ENCODE peak calls at places on chromosomes 2 and 18, in nine cellular contexts. S is IMR-90, L is GM12878, D is transverse colon, F is breast epithelium, V is testis, T is HepG2, X is tibial nerve, Z is A549. J is an unnamed sample.

GRCh38 chr18:51621103-51621969 is 423.9 kb upstream of the MEX3C start:
- DNase-seq in Z (peak), X (peak), T (peak), L (peak), F (peak), D (peak), S (no peak), V (peak), J (peak)

GRCh38 chr2:200810252-200810650 is 1.5 kb upstream of the BZW1 start:
- DNase-seq in Z (peak), S (peak), X (peak), F (no peak), T (peak), V (no peak), L (no peak), D (no peak), J (peak)

GRCh38 chr2:83196225-83196624 is 1262.9 kb downstream of the SUCLG1 start:
- DNase-seq in D (no peak), V (no peak), T (peak), Z (no peak), F (no peak), X (no peak), L (no peak), S (peak), J (no peak)

GRCh38 chr2:54106631-54107454 is 8.6 kb upstream of the ACYP2 start:
- DNase-seq in S (peak), Z (peak), X (peak), V (peak), L (no peak), T (peak), D (peak), F (no peak), J (peak)

GRCh38 chr2:20198001-20198400 is 26.9 kb downstream of the SDC1 start:
- DNase-seq in F (no peak), X (no peak), Z (no peak), L (no peak), S (no peak), T (no peak), V (no peak), D (peak), J (no peak)

GRCh38 chr18:44695503-44695902 is 14.8 kb downstream of the SETBP1 start:
- DNase-seq in Z (no peak), S (no peak), V (no peak), F (no peak), X (no peak), T (no peak), D (no peak), L (no peak), J (no peak)

GRCh38 chr2:104521247-104521646 is 332.7 kb upstream of the POU3F3 start:
- DNase-seq in S (no peak), L (no peak), D (no peak), T (peak), V (no peak), X (no peak), F (no peak), Z (no peak), J (no peak)

GRCh38 chr18:58135170-58135569 is 91.1 kb downstream of the NEDD4L start:
- DNase-seq in X (no peak), T (peak), L (peak), F (no peak), D (peak), S (peak), Z (no peak), V (no peak), J (no peak)

GRCh38 chr18:79965119-79965902 is 868 bp downstream of the HSBP1L1 start:
- DNase-seq in Z (peak), V (no peak), S (peak), X (no peak), D (peak), F (no peak), T (peak), L (no peak), J (peak)

GRCh38 chr18:57027190-57027708 is 119.6 kb upstream of the BOD1L2 start:
- DNase-seq in X (no peak), L (no peak), T (no peak), Z (no peak), F (no peak), V (no peak), D (no peak), S (no peak), J (no peak)

GRCh38 chr2:239819974-239820555 is 205.1 kb downstream of the NDUFA10 start:
- DNase-seq in V (peak), X (no peak), F (peak), S (no peak), Z (no peak), D (no peak), T (no peak), L (no peak), J (peak)

GRCh38 chr2:28166956-28167355 is 225.7 kb upstream of the FOSL2 start:
- DNase-seq in X (no peak), Z (peak), D (no peak), V (no peak), L (no peak), F (no peak), T (no peak), S (peak), J (no peak)

GRCh38 chr2:231423176-231423575 is 27.7 kb downstream of the B3GNT7 start:
- DNase-seq in S (no peak), X (no peak), L (no peak), V (no peak), Z (no peak), T (no peak), F (no peak), D (no peak), J (no peak)

GRCh38 chr2:238790126-238790820 is 57.6 kb upstream of the TWIST2 start:
- DNase-seq in D (no peak), T (no peak), V (no peak), S (no peak), Z (no peak), F (no peak), L (no peak), X (no peak), J (no peak)

GRCh38 chr18:46332956-46333355 is 228.8 kb downstream of the HAUS1 start:
- DNase-seq in V (peak), Z (no peak), X (no peak), S (no peak), D (no peak), F (no peak), T (no peak), L (no peak), J (no peak)

GRCh38 chr2:127721978-127722355 is 20.7 kb downstream of the SFT2D3 start:
- DNase-seq in T (no peak), S (peak), V (no peak), L (no peak), F (no peak), Z (no peak), X (no peak), D (no peak), J (no peak)

GRCh38 chr2:46082531-46083485 is 214.4 kb upstream of the EPAS1 start:
- DNase-seq in L (no peak), D (peak), F (no peak), S (peak), X (no peak), Z (no peak), T (no peak), V (no peak), J (peak)

GRCh38 chr2:60614319-60614718 is 60.9 kb upstream of the BCL11A start:
- DNase-seq in T (no peak), S (no peak), D (no peak), V (no peak), F (no peak), L (no peak), X (no peak), Z (no peak), J (no peak)

GRCh38 chr2:172270278-172271079 is 156.9 kb upstream of the ITGA6 start:
- DNase-seq in L (no peak), F (no peak), V (no peak), D (peak), Z (no peak), T (peak), S (peak), X (no peak), J (no peak)

GRCh38 chr2:32852821-32853220 is 93.9 kb upstream of the LTBP1 start:
- DNase-seq in X (no peak), Z (no peak), D (no peak), S (no peak), V (no peak), L (no peak), F (no peak), T (no peak), J (no peak)

GRCh38 chr2:28347596-28347995 is 45.1 kb upstream of the FOSL2 start:
- DNase-seq in F (no peak), X (no peak), D (no peak), L (no peak), S (no peak), T (no peak), Z (no peak), V (no peak), J (no peak)

GRCh38 chr2:102033028-102033749 is 41.4 kb downstream of the IL1R2 start:
- DNase-seq in X (peak), S (peak), F (peak), Z (no peak), T (peak), D (peak), V (peak), L (peak), J (peak)

GRCh38 chr2:187549951-187550555 is 4.2 kb downstream of the TFPI start:
- DNase-seq in L (no peak), F (no peak), T (peak), S (no peak), V (no peak), X (no peak), D (no peak), Z (no peak), J (no peak)

GRCh38 chr18:74778191-74778847 is 180.6 kb downstream of the ZNF407 start:
- DNase-seq in F (no peak), D (no peak), X (no peak), T (no peak), Z (no peak), S (peak), L (no peak), V (no peak), J (no peak)

GRCh38 chr2:99101697-99102096 is 39.8 kb upstream of the C2orf15 start:
- DNase-seq in D (no peak), F (no peak), X (no peak), Z (no peak), S (peak), T (peak), V (no peak), L (no peak), J (no peak)

GRCh38 chr2:21773168-21773567 is 649.4 kb downstream of the TDRD15 start:
- DNase-seq in T (no peak), L (no peak), D (no peak), S (peak), X (no peak), Z (no peak), V (no peak), F (no peak), J (no peak)

GRCh38 chr2:144452169-144453038 is 67.5 kb downstream of the ZEB2 start:
- DNase-seq in S (peak), X (no peak), Z (peak), F (no peak), T (no peak), L (no peak), D (no peak), V (peak), J (no peak)

GRCh38 chr2:200319587-200320337 is 13.3 kb downstream of the SPATS2L start:
- DNase-seq in L (no peak), F (no peak), V (no peak), X (no peak), T (peak), D (no peak), Z (peak), S (peak), J (no peak)

GRCh38 chr2:180983468-180984388 is 3.3 kb downstream of the UBE2E3 start:
- DNase-seq in L (no peak), D (peak), T (peak), Z (peak), F (no peak), X (no peak), S (peak), V (peak), J (peak)

GRCh38 chr2:205610437-205610836 is 71.9 kb upstream of the NRP2 start:
- DNase-seq in X (no peak), Z (no peak), S (peak), V (no peak), F (no peak), T (no peak), L (no peak), D (no peak), J (no peak)

GRCh38 chr2:63580651-63581050 is 7.6 kb downstream of the WDPCP start:
- DNase-seq in V (no peak), L (no peak), D (no peak), Z (no peak), X (no peak), S (no peak), T (no peak), F (no peak), J (no peak)

GRCh38 chr18:3651266-3651665 is 201.3 kb downstream of the TGIF1 start:
- DNase-seq in L (no peak), S (no peak), X (no peak), F (no peak), Z (no peak), T (no peak), V (no peak), D (no peak), J (no peak)

GRCh38 chr2:182098648-182099047 is 113.0 kb downstream of the PPP1R1C start:
- DNase-seq in D (no peak), L (no peak), Z (no peak), X (no peak), S (no peak), V (no peak), T (no peak), F (no peak), J (no peak)

GRCh38 chr2:152050345-152050744 is 48.5 kb downstream of the CACNB4 start:
- DNase-seq in D (no peak), V (no peak), Z (no peak), T (no peak), X (no peak), S (no peak), F (no peak), L (no peak), J (no peak)

GRCh38 chr18:12017079-12017478 is 35.8 kb downstream of the IMPA2 start:
- DNase-seq in L (no peak), Z (no peak), S (no peak), X (no peak), V (no peak), T (no peak), D (no peak), F (no peak), J (no peak)

GRCh38 chr2:37917281-37918228 is 7.5 kb upstream of the RMDN2 start:
- DNase-seq in D (no peak), T (no peak), Z (no peak), X (no peak), S (no peak), F (no peak), L (no peak), V (no peak), J (no peak)

GRCh38 chr2:132676999-132677398 is 7.0 kb upstream of the LYPD1 start:
- DNase-seq in V (no peak), F (no peak), L (no peak), Z (no peak), S (no peak), X (no peak), D (no peak), T (no peak), J (no peak)

GRCh38 chr2:119402645-119403560 is 28.8 kb upstream of the TMEM37 start:
- DNase-seq in V (no peak), S (no peak), X (no peak), L (no peak), T (no peak), Z (no peak), D (peak), F (no peak), J (no peak)

GRCh38 chr2:74474899-74475298 is 2.4 kb upstream of the MRPL53 start:
- DNase-seq in V (no peak), S (no peak), D (no peak), T (no peak), L (no peak), F (no peak), X (no peak), Z (no peak), J (no peak)

GRCh38 chr2:8209494-8209893 is 472.4 kb upstream of the ID2 start:
- DNase-seq in S (no peak), Z (no peak), X (no peak), T (no peak), L (no peak), D (no peak), V (no peak), F (no peak), J (no peak)

GRCh38 chr2:8212239-8212638 is 469.6 kb upstream of the ID2 start:
- DNase-seq in T (no peak), V (no peak), Z (no peak), X (no peak), D (peak), S (no peak), L (no peak), F (no peak), J (no peak)

GRCh38 chr2:8215159-8215863 is 466.5 kb upstream of the ID2 start:
- DNase-seq in T (no peak), X (no peak), Z (no peak), F (no peak), L (no peak), D (no peak), V (no peak), S (no peak), J (no peak)

GRCh38 chr2:8214221-8214620 is 467.6 kb upstream of the ID2 start:
- DNase-seq in S (peak), T (no peak), L (no peak), F (no peak), D (no peak), Z (no peak), X (no peak), V (no peak), J (no peak)

DNA sequence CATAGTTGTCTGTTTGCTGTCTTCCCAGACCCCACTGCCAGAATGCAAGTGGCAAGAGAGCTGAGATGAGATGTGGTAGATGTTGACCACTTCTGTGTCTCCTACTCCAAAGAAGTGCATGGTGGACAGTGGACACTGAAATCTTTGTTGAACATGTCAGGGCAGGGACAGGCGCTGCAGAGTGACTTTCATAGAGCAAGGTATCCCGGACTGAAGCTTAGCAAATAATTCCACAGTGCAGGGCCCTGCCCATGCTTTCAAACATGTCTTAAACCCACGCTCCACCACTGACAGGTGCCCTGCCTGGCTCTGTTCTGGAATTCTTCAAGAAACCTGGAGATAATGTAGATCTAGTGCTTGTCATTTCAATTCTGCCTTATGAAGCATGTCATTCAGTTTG is 470.5 kb upstream of the ID2 start:
- DNase-seq in S (no peak), L (no peak), V (no peak), Z (no peak), T (peak), X (no peak), F (no peak), D (no peak), J (no peak)
- H3K4me3 ChIP-seq in S (no peak), L (no peak), V (no peak), Z (no peak), T (no peak), X (no peak), F (no peak), D (no peak), J (no peak)

DNA sequence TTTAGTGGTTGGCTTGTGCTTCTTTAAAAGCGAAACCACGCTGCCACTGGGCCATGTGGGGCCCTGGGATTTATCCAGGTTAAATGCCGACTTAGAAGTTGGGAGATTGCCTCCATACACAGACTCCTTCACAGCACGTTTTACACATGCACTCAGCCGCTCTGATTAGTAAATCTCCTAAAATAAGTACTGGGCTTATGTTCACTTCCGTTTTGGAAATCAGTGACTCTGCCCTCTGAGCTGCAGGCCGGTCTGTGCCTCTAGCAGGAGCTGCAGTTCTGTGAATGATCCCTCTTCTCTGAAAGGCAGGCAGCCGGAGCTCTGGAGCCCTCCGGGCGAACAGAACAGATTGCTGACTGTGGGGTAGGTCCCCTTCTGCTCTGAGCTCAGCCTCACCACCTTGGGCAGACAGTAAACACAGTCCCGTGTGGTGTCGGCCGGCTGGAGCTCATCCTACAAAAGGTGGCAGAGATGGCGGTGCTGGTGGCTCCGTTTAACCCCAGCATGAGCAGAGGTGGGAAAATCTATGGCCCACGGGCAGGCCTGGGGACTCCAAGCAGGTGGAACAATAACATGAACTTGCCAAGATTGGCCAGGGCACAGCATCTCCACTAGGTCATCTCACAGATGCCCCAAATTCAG is 9.8 kb upstream of the RAB17 start:
- DNase-seq in D (no peak), V (peak), F (no peak), T (peak), L (no peak), X (peak), Z (no peak), S (peak), J (peak)
- TF ChIP-seq POLR2A in D (no peak), V (no peak), F (no peak), T (peak), L (no peak), X (no peak), Z (no peak), S (no peak), J (no peak)

GRCh38 chr2:185628985-185629384 is 109.6 kb upstream of the FSIP2 start:
- DNase-seq in X (no peak), Z (no peak), D (peak), F (no peak), T (peak), V (peak), S (no peak), L (no peak), J (peak)
- TF ChIP-seq CTCF in X (no peak), Z (no peak), D (peak), F (no peak), T (peak), V (no peak), S (no peak), L (peak), J (no peak)

DNA sequence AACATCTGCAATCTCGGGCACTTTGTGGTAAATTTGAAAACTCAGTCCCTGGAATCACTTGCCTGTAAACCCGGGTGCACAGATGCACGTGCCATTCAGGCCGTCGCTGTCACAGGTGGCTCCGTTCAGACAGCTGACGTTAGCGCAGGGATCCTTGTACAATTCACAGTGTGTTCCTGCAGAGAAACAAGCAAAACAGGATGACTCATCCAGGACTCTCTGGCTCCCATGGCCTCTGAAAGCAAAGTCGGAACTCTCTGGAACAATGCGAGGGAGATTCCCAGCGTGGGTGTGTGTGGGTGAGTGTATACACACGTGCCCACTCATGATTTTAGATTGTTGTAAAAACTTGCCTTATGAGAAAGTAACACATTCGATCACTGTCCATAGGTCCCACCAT is 136.1 kb upstream of the PID1 start:
- DNase-seq in F (peak), S (peak), Z (peak), L (no peak), D (peak), X (peak), T (peak), V (peak), J (peak)
- H3K4me3 ChIP-seq in F (no peak), S (no peak), Z (peak), L (no peak), D (no peak), X (no peak), T (no peak), V (no peak), J (no peak)

GRCh38 chr2:131674174-131674507 is 146.5 kb downstream of the CCDC74A start:
- DNase-seq in D (no peak), S (no peak), F (no peak), L (no peak), T (no peak), V (no peak), X (no peak), Z (no peak), J (no peak)
- TF ChIP-seq POLR2A in D (no peak), S (no peak), F (no peak), L (no peak), T (no peak), V (no peak), X (no peak), Z (no peak), J (no peak)

GRCh38 chr2:62197609-62198236 is 1.8 kb downstream of the B3GNT2 start:
- DNase-seq in F (peak), L (no peak), T (no peak), D (peak), V (peak), S (no peak), Z (peak), X (no peak), J (peak)
- TF ChIP-seq CTCF in F (no peak), L (no peak), T (no peak), D (no peak), V (no peak), S (no peak), Z (no peak), X (no peak), J (no peak)

GRCh38 chr2:45000921-45001628 is 8.2 kb downstream of the SIX2 start:
- DNase-seq in X (no peak), F (no peak), V (no peak), S (no peak), T (no peak), D (no peak), Z (no peak), L (no peak), J (no peak)
- H3K4me3 ChIP-seq in X (peak), F (peak), V (no peak), S (no peak), T (no peak), D (no peak), Z (no peak), L (no peak), J (no peak)